ENCODE peak calls at places on chromosome 15, in seven cellular contexts. U, L, Y, T, M, B and R are unnamed samples.

GRCh38 chr15:39887832-39888231 is 32.2 kb downstream of the GPR176 start:
- DNase-seq in M (no peak), Y (peak), T (no peak), B (peak), L (no peak), U (peak), R (no peak)

GRCh38 chr15:77599899-77600298 is 32.8 kb downstream of the LINGO1 start:
- DNase-seq in B (peak), M (no peak), Y (no peak), T (no peak), L (no peak), U (peak), R (no peak)

GRCh38 chr15:22873204-22873701 is 34.8 kb downstream of the NIPA2 start:
- DNase-seq in Y (peak), L (no peak), T (no peak), U (peak), B (peak), M (no peak), R (no peak)

GRCh38 chr15:30859091-30859874 is 44.4 kb upstream of the FAN1 start:
- DNase-seq in L (no peak), M (no peak), T (no peak), Y (peak), B (peak), U (peak), R (no peak)

GRCh38 chr15:67109141-67110034 is 44.0 kb downstream of the SMAD3 start:
- DNase-seq in L (no peak), B (peak), Y (peak), U (peak), T (peak), M (no peak), R (peak)

GRCh38 chr15:77746254-77747174 is 113.8 kb upstream of the LINGO1 start:
- DNase-seq in L (no peak), B (no peak), Y (no peak), T (no peak), M (no peak), U (no peak), R (no peak)

GRCh38 chr15:63599401-63600000 is 2.3 kb downstream of the FBXL22 start:
- DNase-seq in L (peak), M (peak), T (no peak), B (peak), Y (peak), U (peak), R (peak)

GRCh38 chr15:80822666-80823065 is 43.5 kb downstream of the CEMIP start:
- DNase-seq in B (no peak), M (no peak), U (no peak), Y (no peak), L (no peak), T (no peak), R (no peak)

GRCh38 chr15:92393287-92393993 is at the start of gene ST8SIA2:
- DNase-seq in L (no peak), B (peak), T (no peak), U (no peak), M (no peak), Y (peak), R (peak)
- H3K4me3 ChIP-seq in L (no peak), B (no peak), T (no peak), U (no peak), M (no peak), Y (peak), R (peak)

GRCh38 chr15:64895285-64896065 is 16.2 kb upstream of the ANKDD1A start:
- DNase-seq in L (peak), Y (no peak), B (no peak), M (no peak), U (peak), T (no peak), R (peak)
- H3K4me3 ChIP-seq in L (peak), Y (no peak), B (no peak), M (peak), U (no peak), T (peak), R (peak)

GRCh38 chr15:100209204-100209603 is 132.6 kb downstream of the ADAMTS17 start:
- DNase-seq in Y (no peak), T (no peak), L (no peak), U (no peak), B (no peak), M (peak), R (no peak)

GRCh38 chr15:100210338-100210737 is 131.4 kb downstream of the ADAMTS17 start:
- DNase-seq in T (no peak), M (no peak), U (no peak), L (no peak), Y (no peak), B (no peak), R (no peak)

GRCh38 chr15:100215031-100215842 is 126.5 kb downstream of the ADAMTS17 start:
- DNase-seq in L (no peak), U (no peak), B (no peak), Y (no peak), M (peak), T (no peak), R (no peak)

GRCh38 chr15:100215843-100216169 is 126.0 kb downstream of the ADAMTS17 start:
- DNase-seq in U (no peak), M (peak), T (no peak), B (no peak), Y (no peak), L (no peak), R (no peak)

GRCh38 chr15:100211855-100212850 is 129.6 kb downstream of the ADAMTS17 start:
- DNase-seq in T (no peak), U (peak), L (no peak), M (peak), Y (peak), B (peak), R (no peak)
- H3K4me3 ChIP-seq in T (no peak), U (no peak), L (no peak), M (no peak), Y (no peak), B (no peak), R (no peak)

GRCh38 chr15:26771917-26772587 is 814 bp downstream of the GABRB3 start:
- DNase-seq in Y (peak), U (no peak), T (no peak), B (peak), M (peak), L (no peak), R (no peak)

GRCh38 chr15:26773917-26774316 is 1.1 kb upstream of the GABRB3 start:
- DNase-seq in M (no peak), T (no peak), Y (peak), B (no peak), U (no peak), L (no peak), R (no peak)

GRCh38 chr15:26772588-26773484 is at the start of gene GABRB3:
- DNase-seq in M (peak), B (peak), U (peak), T (no peak), Y (peak), L (no peak), R (peak)

GRCh38 chr15:26771168-26771916 is 1.5 kb downstream of the GABRB3 start:
- DNase-seq in L (no peak), M (peak), U (no peak), B (no peak), Y (peak), T (no peak), R (no peak)

DNA sequence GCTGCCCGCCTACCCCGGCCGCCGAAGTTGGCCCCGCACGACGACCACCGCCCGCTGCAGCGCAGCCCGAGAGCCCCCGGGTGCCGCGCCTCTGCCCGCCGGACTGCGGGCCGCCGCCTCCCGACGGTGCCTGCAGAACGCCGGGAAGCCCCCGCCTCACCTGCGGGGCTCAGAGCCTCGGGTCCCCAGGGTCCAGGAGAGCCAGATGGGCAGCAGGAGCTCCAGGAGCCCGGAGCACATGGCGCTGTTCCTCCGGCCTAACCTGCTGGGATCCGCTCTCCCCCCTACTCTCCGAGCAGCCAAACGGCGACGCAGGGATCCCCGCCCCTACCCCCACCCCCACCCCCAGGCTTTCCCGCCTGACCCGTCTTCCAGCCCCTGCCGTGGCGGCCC is 615 bp upstream of the GABRB3 start:
- DNase-seq in M (peak), Y (peak), T (no peak), L (no peak), B (no peak), U (no peak), R (no peak)
- H3K4me3 ChIP-seq in M (peak), Y (peak), T (no peak), L (no peak), B (no peak), U (no peak), R (peak)

GRCh38 chr15:64846246-64846645 is 4.5 kb downstream of the PLEKHO2 start:
- DNase-seq in B (no peak), M (no peak), U (no peak), L (no peak), Y (no peak), T (no peak), R (no peak)

GRCh38 chr15:64845826-64846225 is 4.1 kb downstream of the PLEKHO2 start:
- DNase-seq in M (no peak), B (no peak), U (no peak), T (no peak), Y (no peak), L (no peak), R (no peak)

GRCh38 chr15:64844576-64845140 is 2.9 kb downstream of the PLEKHO2 start:
- DNase-seq in U (no peak), M (no peak), Y (no peak), B (no peak), L (no peak), T (no peak), R (no peak)

GRCh38 chr15:64843996-64844395 is 2.3 kb downstream of the PLEKHO2 start:
- DNase-seq in B (no peak), T (no peak), M (no peak), U (no peak), L (no peak), Y (no peak), R (no peak)

GRCh38 chr15:64845183-64845611 is 3.5 kb downstream of the PLEKHO2 start:
- DNase-seq in B (peak), U (peak), L (no peak), M (no peak), Y (no peak), T (no peak), R (no peak)
- H3K4me3 ChIP-seq in B (peak), U (no peak), L (peak), M (peak), Y (no peak), T (peak), R (peak)